ENCODE peak calls at places on chromosome X, in five cellular contexts. X is DMS153; E is activated CD8-positive, alpha-beta T cell treated with anti-CD3 and anti-CD28 coated beads for 36 hours; C is substantia nigra; L is CD8-positive, alpha-beta T cell. D is an unnamed sample.

GRCh38 chrX:154411981-154412340 is 622 bp downstream of the TAFAZZIN start:
- DNase-seq in C (peak; percentile 66), L (peak; percentile 44), E (peak; percentile 83), X (peak; percentile 37), D (peak; percentile 34)

GRCh38 chrX:12814434-12814833 is 23.2 kb downstream of the PRPS2 start:
- DNase-seq in C (no peak), L (peak; percentile 27), X (no peak), E (peak; percentile 56), D (peak; percentile 60)

GRCh38 chrX:151019837-151020236 is 36.7 kb downstream of the HMGB3 start:
- DNase-seq in X (no peak), C (no peak), L (no peak), E (no peak), D (no peak)

GRCh38 chrX:3286196-3286920 is 60.1 kb downstream of the MXRA5 start:
- DNase-seq in L (no peak), C (no peak), E (no peak), X (no peak), D (no peak)

GRCh38 chrX:143121471-143121870 is 95.7 kb downstream of the SPANXN4 start:
- DNase-seq in E (no peak), X (peak; percentile 85), L (no peak), C (no peak), D (no peak)

GRCh38 chrX:71540801-71541545 is 8.1 kb downstream of the OGT start:
- DNase-seq in X (no peak), C (no peak), L (no peak), E (no peak), D (no peak)

GRCh38 chrX:2696698-2697215 is 5.7 kb downstream of the CD99 start:
- DNase-seq in C (no peak), L (peak; percentile 43), X (no peak), E (peak; percentile 79), D (no peak)

GRCh38 chrX:28876901-28877300 is 289.7 kb downstream of the IL1RAPL1 start:
- DNase-seq in L (no peak), X (no peak), E (no peak), C (no peak), D (no peak)

GRCh38 chrX:134669378-134670098 is 11.3 kb upstream of the PLAC1 start:
- DNase-seq in L (no peak), X (no peak), E (no peak), C (no peak), D (no peak)

GRCh38 chrX:123222920-123223319 is 38.8 kb downstream of the GRIA3 start:
- DNase-seq in C (no peak), X (no peak), E (no peak), L (no peak), D (no peak)